ENCODE peak calls at places on chromosomes 2 and 18, in six cellular contexts. Y, T, U, O, H and B are unnamed samples.

GRCh38 chr2:237345891-237346640 is 67.9 kb downstream of the COL6A3 start:
- DNase-seq in Y (no peak), T (no peak), U (peak), O (no peak), H (no peak), B (no peak)

GRCh38 chr2:15656090-15656489 is 64.4 kb downstream of the DDX1 start:
- DNase-seq in Y (no peak), T (no peak), U (no peak), O (no peak), H (no peak), B (no peak)

GRCh38 chr2:201953880-201954279 is 79.8 kb upstream of the FZD7 start:
- DNase-seq in Y (no peak), T (no peak), U (no peak), O (no peak), H (no peak), B (no peak)

GRCh38 chr2:35204881-35205280 is 1150.7 kb upstream of the CRIM1 start:
- DNase-seq in Y (no peak), T (no peak), U (no peak), O (no peak), H (no peak), B (no peak)

GRCh38 chr18:62710417-62710816 is 4.9 kb upstream of the PHLPP1 start:
- DNase-seq in Y (no peak), T (no peak), U (peak), O (no peak), H (no peak), B (no peak)

GRCh38 chr2:73203055-73203681 is 794 bp downstream of the NOTO start:
- DNase-seq in Y (no peak), T (no peak), U (peak), O (peak), H (no peak), B (no peak)

GRCh38 chr2:96538487-96539214 is 2.1 kb downstream of the ARID5A start:
- DNase-seq in Y (peak), T (peak), U (peak), O (peak), H (peak), B (peak)

GRCh38 chr18:23887035-23887434 is 127.5 kb upstream of the TTC39C start:
- DNase-seq in Y (no peak), T (no peak), U (no peak), O (no peak), H (no peak), B (no peak)

GRCh38 chr18:36149514-36150289 is 20.0 kb downstream of the ELP2 start:
- DNase-seq in Y (no peak), T (no peak), U (no peak), O (no peak), H (peak), B (peak)

GRCh38 chr2:43029186-43029585 is 197.2 kb downstream of the ZFP36L2 start:
- DNase-seq in Y (no peak), T (no peak), U (no peak), O (no peak), H (no peak), B (no peak)

GRCh38 chr2:133421516-133422324 is 146.5 kb downstream of the NCKAP5 start:
- DNase-seq in Y (no peak), T (no peak), U (peak), O (peak), H (peak), B (no peak)

GRCh38 chr2:197993830-197994229 is 189.4 kb downstream of the PLCL1 start:
- DNase-seq in Y (no peak), T (no peak), U (peak), O (no peak), H (peak), B (no peak)

GRCh38 chr18:52588916-52589315 is 248.9 kb downstream of the DCC start:
- DNase-seq in Y (no peak), T (no peak), U (peak), O (no peak), H (no peak), B (no peak)

GRCh38 chr2:221822416-221822815 is 250.3 kb upstream of the EPHA4 start:
- DNase-seq in Y (no peak), T (no peak), U (peak), O (no peak), H (no peak), B (no peak)

GRCh38 chr2:179581605-179582004 is 279.8 kb downstream of the ZNF385B start:
- DNase-seq in Y (no peak), T (no peak), U (no peak), O (no peak), H (no peak), B (no peak)

GRCh38 chr2:37552339-37552738 is 119.1 kb downstream of the CDC42EP3 start:
- DNase-seq in Y (no peak), T (no peak), U (no peak), O (no peak), H (peak), B (no peak)

GRCh38 chr2:584863-585823 is 92.1 kb downstream of the TMEM18 start:
- DNase-seq in Y (no peak), T (no peak), U (no peak), O (peak), H (peak), B (no peak)

GRCh38 chr18:13318644-13319501 is 100.3 kb downstream of the LDLRAD4 start:
- DNase-seq in Y (no peak), T (no peak), U (peak), O (no peak), H (no peak), B (no peak)

GRCh38 chr2:188726561-188727247 is 247.5 kb upstream of the COL3A1 start:
- DNase-seq in Y (no peak), T (no peak), U (peak), O (no peak), H (no peak), B (no peak)

GRCh38 chr2:241351640-241352031 is 4.4 kb upstream of the FARP2 start:
- DNase-seq in Y (no peak), T (no peak), U (no peak), O (no peak), H (no peak), B (no peak)

GRCh38 chr2:197161738-197162137 is 148.8 kb downstream of the ANKRD44 start:
- DNase-seq in Y (no peak), T (no peak), U (no peak), O (no peak), H (no peak), B (no peak)

GRCh38 chr2:74554821-74555531 is 456 bp downstream of the DOK1 start:
- DNase-seq in Y (peak), T (peak), U (peak), O (peak), H (peak), B (peak)

GRCh38 chr2:217279130-217279529 is 419.3 kb upstream of the TNP1 start:
- DNase-seq in Y (no peak), T (no peak), U (peak), O (no peak), H (no peak), B (no peak)
- TF ChIP-seq CTCF in Y (no peak), T (no peak), U (no peak), O (no peak), H (no peak), B (no peak)

DNA sequence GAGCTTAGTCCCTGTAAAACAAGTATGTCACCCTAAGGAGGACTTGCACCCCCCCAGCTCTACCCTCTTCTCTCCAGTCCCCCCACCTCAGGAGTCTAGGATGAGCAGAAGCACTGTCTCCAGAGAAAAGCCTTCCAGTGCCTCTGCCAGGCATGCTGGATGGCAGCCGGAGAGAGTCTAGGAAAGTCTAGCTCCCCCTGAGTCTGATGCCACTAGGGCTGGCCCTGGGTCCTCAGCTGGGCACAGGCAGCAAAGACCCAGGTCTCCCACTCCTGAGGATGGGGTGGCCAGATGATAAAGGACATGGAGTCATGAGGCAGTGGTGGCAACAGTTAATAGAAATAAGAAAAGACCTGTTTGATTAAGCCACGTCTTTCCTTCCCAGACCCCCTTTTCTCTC is 225.6 kb downstream of the CYP26B1 start:
- DNase-seq in Y (no peak), T (no peak), U (no peak), O (no peak), H (no peak), B (no peak)
- H3K4me3 ChIP-seq in Y (no peak), T (no peak), U (no peak), O (no peak), H (no peak), B (no peak)

GRCh38 chr2:47535073-47535472 is 132.1 kb downstream of the MSH2 start:
- DNase-seq in Y (no peak), T (no peak), U (no peak), O (no peak), H (no peak), B (no peak)
- TF ChIP-seq CTCF in Y (no peak), T (no peak), U (no peak), O (no peak), H (no peak), B (no peak)

DNA sequence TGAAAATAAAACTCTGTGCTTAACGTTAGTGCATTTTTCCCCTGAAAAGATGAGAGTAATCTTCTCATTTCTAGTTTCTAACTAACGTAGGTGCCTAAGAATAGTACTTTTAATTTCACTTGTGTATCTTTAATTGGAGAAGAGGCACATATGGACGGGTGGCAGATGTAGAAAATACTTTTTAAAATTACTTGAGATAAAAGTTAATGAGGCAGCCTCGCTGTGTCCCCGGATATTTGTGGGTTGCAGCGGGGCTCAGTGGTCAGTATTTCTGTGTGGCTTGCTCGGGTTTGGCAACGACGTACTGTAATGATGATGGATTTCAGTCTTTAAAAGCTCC is 6.9 kb downstream of the GATA6 start:
- DNase-seq in Y (no peak), T (no peak), U (no peak), O (no peak), H (no peak), B (no peak)
- H3K4me3 ChIP-seq in Y (peak), T (no peak), U (no peak), O (no peak), H (no peak), B (no peak)

GRCh38 chr18:29309352-29309751 is 1132.4 kb upstream of the CDH2 start:
- DNase-seq in Y (no peak), T (no peak), U (no peak), O (no peak), H (no peak), B (no peak)
- TF ChIP-seq CTCF in Y (no peak), T (no peak), U (no peak), O (no peak), H (no peak), B (no peak)

GRCh38 chr2:225086915-225087314 is 44.6 kb upstream of the DOCK10 start:
- DNase-seq in Y (no peak), T (no peak), U (no peak), O (no peak), H (no peak), B (no peak)
- H3K4me3 ChIP-seq in Y (no peak), T (no peak), U (no peak), O (no peak), H (no peak), B (no peak)